ENCODE peak calls at places on chromosome 11, in five cellular contexts. One of them, this sample, is unnamed. For H3K36me3, the result is how much of the 10 kb centered on the place peaks cover.

GRCh38 chr11:118625036-118625690 is 17.7 kb downstream of the PHLDB1 start:
- DNase-seq in IMR-90: no peak
- DNase-seq in mesendoderm: no peak
- DNase-seq in heart left ventricle: no peak
- DNase-seq in fibroblast of lung: no peak
- DNase-seq in this sample: peak

GRCh38 chr11:45444796-45445195 is 158.7 kb upstream of the SYT13 start:
- DNase-seq in IMR-90: no peak
- DNase-seq in mesendoderm: peak
- DNase-seq in heart left ventricle: no peak
- DNase-seq in fibroblast of lung: no peak
- DNase-seq in this sample: no peak

GRCh38 chr11:2675540-2675939 is 24.3 kb downstream of the KCNQ1OT1 start:
- DNase-seq in IMR-90: no peak
- DNase-seq in mesendoderm: no peak
- DNase-seq in heart left ventricle: no peak
- DNase-seq in fibroblast of lung: no peak
- DNase-seq in this sample: peak

GRCh38 chr11:16902979-16903378 is 111.2 kb downstream of the PLEKHA7 start:
- DNase-seq in IMR-90: no peak
- DNase-seq in mesendoderm: no peak
- DNase-seq in heart left ventricle: no peak
- DNase-seq in fibroblast of lung: no peak
- DNase-seq in this sample: no peak

GRCh38 chr11:93738647-93739081 is 2.6 kb downstream of the TAF1D start:
- DNase-seq in IMR-90: no peak
- DNase-seq in mesendoderm: no peak
- DNase-seq in heart left ventricle: no peak
- DNase-seq in fibroblast of lung: no peak
- DNase-seq in this sample: no peak

GRCh38 chr11:17218403-17218802 is 10.6 kb upstream of the PIK3C2A start:
- DNase-seq in IMR-90: no peak
- DNase-seq in mesendoderm: no peak
- DNase-seq in heart left ventricle: no peak
- DNase-seq in fibroblast of lung: no peak
- DNase-seq in this sample: no peak

GRCh38 chr11:45939836-45940235 is 17.4 kb downstream of the LARGE2 start:
- DNase-seq in IMR-90: peak
- DNase-seq in mesendoderm: no peak
- DNase-seq in heart left ventricle: no peak
- DNase-seq in fibroblast of lung: no peak
- DNase-seq in this sample: no peak

GRCh38 chr11:11499300-11499699 is 122.5 kb downstream of the GALNT18 start:
- DNase-seq in IMR-90: no peak
- DNase-seq in mesendoderm: no peak
- DNase-seq in heart left ventricle: no peak
- DNase-seq in fibroblast of lung: no peak
- DNase-seq in this sample: no peak

GRCh38 chr11:28009383-28009782 is 98.6 kb downstream of the KIF18A start:
- DNase-seq in IMR-90: peak
- DNase-seq in mesendoderm: no peak
- DNase-seq in heart left ventricle: no peak
- DNase-seq in fibroblast of lung: peak
- DNase-seq in this sample: no peak

GRCh38 chr11:75558939-75559843 is 2.9 kb upstream of the SERPINH1 start:
- DNase-seq in IMR-90: peak
- DNase-seq in mesendoderm: peak
- DNase-seq in heart left ventricle: peak
- DNase-seq in fibroblast of lung: peak
- DNase-seq in this sample: no peak

GRCh38 chr11:111520565-111520964 is 6.0 kb downstream of the HOATZ start:
- DNase-seq in IMR-90: peak
- DNase-seq in mesendoderm: no peak
- DNase-seq in heart left ventricle: no peak
- DNase-seq in fibroblast of lung: peak
- DNase-seq in this sample: no peak

GRCh38 chr11:20671856-20672546 is 2.6 kb downstream of the NELL1 start:
- DNase-seq in IMR-90: no peak
- DNase-seq in mesendoderm: peak
- DNase-seq in heart left ventricle: no peak
- DNase-seq in fibroblast of lung: no peak
- DNase-seq in this sample: no peak

GRCh38 chr11:20668410-20668809 is 976 bp upstream of the NELL1 start:
- DNase-seq in IMR-90: no peak
- DNase-seq in mesendoderm: no peak
- DNase-seq in heart left ventricle: no peak
- DNase-seq in fibroblast of lung: no peak
- DNase-seq in this sample: no peak

GRCh38 chr11:20669833-20670684 is 673 bp downstream of the NELL1 start:
- DNase-seq in IMR-90: no peak
- DNase-seq in mesendoderm: peak
- DNase-seq in heart left ventricle: no peak
- DNase-seq in fibroblast of lung: no peak
- DNase-seq in this sample: no peak

GRCh38 chr11:20670932-20671403 is 1.6 kb downstream of the NELL1 start:
- DNase-seq in IMR-90: no peak
- DNase-seq in mesendoderm: peak
- DNase-seq in heart left ventricle: no peak
- DNase-seq in fibroblast of lung: no peak
- DNase-seq in this sample: no peak

GRCh38 chr11:20668844-20669832 is at the start of gene NELL1:
- DNase-seq in IMR-90: no peak
- DNase-seq in mesendoderm: peak
- DNase-seq in heart left ventricle: no peak
- DNase-seq in fibroblast of lung: no peak
- DNase-seq in this sample: no peak
- H3K4me3 ChIP-seq in IMR-90: no peak
- H3K4me3 ChIP-seq in mesendoderm: peak
- H3K4me3 ChIP-seq in heart left ventricle: peak
- H3K4me3 ChIP-seq in fibroblast of lung: no peak
- H3K4me3 ChIP-seq in this sample: peak

DNA sequence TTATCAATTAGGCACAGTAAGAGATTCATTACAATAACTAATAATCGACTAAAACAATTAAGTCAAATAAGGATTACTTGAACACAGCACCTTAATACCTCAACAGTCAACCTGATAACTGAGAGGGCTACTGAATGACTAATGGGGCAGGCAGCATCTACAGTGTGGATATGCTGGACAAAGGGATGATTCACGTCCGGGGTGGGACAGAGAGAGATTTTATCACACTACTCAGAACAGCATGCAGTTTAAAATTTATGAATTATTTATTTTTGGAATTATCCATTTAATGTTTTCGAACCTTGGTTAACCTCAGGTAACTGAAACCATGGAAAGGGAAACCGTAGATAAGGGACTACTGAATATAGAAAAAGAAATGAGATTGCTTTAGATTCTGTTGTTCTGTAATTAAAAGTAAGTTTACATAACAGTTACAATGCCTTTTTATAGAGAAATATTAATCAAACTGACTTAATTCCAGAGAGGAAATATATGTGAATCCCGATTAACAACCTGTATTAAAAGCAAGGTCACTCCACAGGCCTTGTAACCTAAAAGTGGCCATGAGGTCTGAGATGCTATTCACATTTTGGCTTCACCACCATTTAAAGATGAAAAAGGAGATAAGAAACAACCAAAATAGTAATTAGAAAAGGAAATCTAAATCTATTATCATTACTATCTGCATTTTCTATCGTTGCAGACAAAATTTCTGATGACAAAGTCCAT is 119.0 kb upstream of the TP53AIP1 start:
- DNase-seq in IMR-90: peak
- DNase-seq in mesendoderm: no peak
- DNase-seq in heart left ventricle: no peak
- DNase-seq in fibroblast of lung: no peak
- DNase-seq in this sample: no peak
- H3K36me3 ChIP-seq in IMR-90: under half
- H3K36me3 ChIP-seq in mesendoderm: under half
- H3K36me3 ChIP-seq in heart left ventricle: under half
- H3K36me3 ChIP-seq in fibroblast of lung: under half
- H3K36me3 ChIP-seq in this sample: under half

GRCh38 chr11:47466201-47466600 is 17.3 kb upstream of the RAPSN start:
- DNase-seq in IMR-90: peak
- DNase-seq in mesendoderm: no peak
- DNase-seq in heart left ventricle: no peak
- DNase-seq in fibroblast of lung: peak
- DNase-seq in this sample: no peak
- H3K27ac ChIP-seq in IMR-90: no peak
- H3K27ac ChIP-seq in mesendoderm: no peak
- H3K27ac ChIP-seq in heart left ventricle: peak
- H3K27ac ChIP-seq in fibroblast of lung: no peak
- H3K27ac ChIP-seq in this sample: no peak

GRCh38 chr11:130427581-130428211 is 713 bp downstream of the ADAMTS8 start:
- DNase-seq in IMR-90: no peak
- DNase-seq in mesendoderm: peak
- DNase-seq in heart left ventricle: no peak
- DNase-seq in fibroblast of lung: peak
- DNase-seq in this sample: peak

GRCh38 chr11:130428271-130428670 is at the start of gene ADAMTS8:
- DNase-seq in IMR-90: no peak
- DNase-seq in mesendoderm: no peak
- DNase-seq in heart left ventricle: peak
- DNase-seq in fibroblast of lung: no peak
- DNase-seq in this sample: no peak

GRCh38 chr11:130429983-130430382 is 1.6 kb upstream of the ADAMTS8 start:
- DNase-seq in IMR-90: no peak
- DNase-seq in mesendoderm: no peak
- DNase-seq in heart left ventricle: no peak
- DNase-seq in fibroblast of lung: no peak
- DNase-seq in this sample: no peak

GRCh38 chr11:130427049-130427388 is 1.4 kb downstream of the ADAMTS8 start:
- DNase-seq in IMR-90: no peak
- DNase-seq in mesendoderm: no peak
- DNase-seq in heart left ventricle: no peak
- DNase-seq in fibroblast of lung: no peak
- DNase-seq in this sample: no peak

GRCh38 chr11:130428692-130429681 is 578 bp upstream of the ADAMTS8 start:
- DNase-seq in IMR-90: no peak
- DNase-seq in mesendoderm: no peak
- DNase-seq in heart left ventricle: no peak
- DNase-seq in fibroblast of lung: peak
- DNase-seq in this sample: no peak
- H3K4me3 ChIP-seq in IMR-90: peak
- H3K4me3 ChIP-seq in mesendoderm: no peak
- H3K4me3 ChIP-seq in heart left ventricle: peak
- H3K4me3 ChIP-seq in fibroblast of lung: peak
- H3K4me3 ChIP-seq in this sample: peak

DNA sequence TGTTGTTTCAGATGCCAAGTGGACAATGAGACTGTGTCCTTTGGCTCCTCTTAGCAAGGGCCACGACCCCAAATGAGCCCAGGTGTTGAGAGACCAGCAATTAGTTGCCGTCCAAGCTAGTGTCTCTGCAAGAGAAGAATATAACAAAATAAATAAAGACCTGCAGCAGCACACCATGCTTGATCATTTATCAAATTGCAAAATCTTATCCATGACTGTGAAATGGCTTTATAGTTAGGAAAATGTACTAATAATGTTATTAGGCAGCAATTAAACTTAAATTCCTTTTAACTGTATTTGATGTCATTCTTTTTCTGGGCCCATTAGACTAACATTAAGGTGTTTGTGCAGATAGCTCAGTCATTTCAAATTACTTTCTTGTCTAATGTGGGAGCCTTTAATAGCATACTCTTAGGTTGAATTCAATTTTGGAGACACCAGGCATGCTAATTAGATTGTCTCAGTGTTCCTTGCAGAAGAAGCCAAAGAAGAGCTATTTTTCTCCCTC is 176.1 kb downstream of the RRAS2 start:
- DNase-seq in IMR-90: no peak
- DNase-seq in mesendoderm: no peak
- DNase-seq in heart left ventricle: no peak
- DNase-seq in fibroblast of lung: no peak
- DNase-seq in this sample: no peak
- H3K36me3 ChIP-seq in IMR-90: under half
- H3K36me3 ChIP-seq in mesendoderm: under half
- H3K36me3 ChIP-seq in heart left ventricle: under half
- H3K36me3 ChIP-seq in fibroblast of lung: under half
- H3K36me3 ChIP-seq in this sample: under half

DNA sequence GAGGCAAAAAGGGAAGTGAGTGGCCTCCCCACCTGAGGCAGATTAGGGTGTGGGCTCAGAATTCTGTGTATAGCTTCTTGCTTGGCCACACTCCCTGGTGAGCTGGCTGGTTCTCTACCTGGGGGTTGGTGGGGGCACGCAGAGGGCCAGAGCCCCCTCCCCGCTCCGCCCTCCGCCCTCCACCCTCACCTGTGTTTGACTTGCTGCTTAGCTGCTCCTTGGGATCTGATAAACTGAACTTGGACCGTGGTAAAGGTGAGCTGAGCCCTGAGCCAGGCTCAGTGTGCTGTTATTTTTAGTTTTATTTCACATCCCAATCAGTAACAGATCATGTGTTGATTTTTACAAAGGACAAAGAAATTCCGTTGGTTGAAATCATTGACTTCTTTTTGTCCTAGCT is 1.9 kb downstream of the OVOL1 start:
- DNase-seq in IMR-90: no peak
- DNase-seq in mesendoderm: no peak
- DNase-seq in heart left ventricle: no peak
- DNase-seq in fibroblast of lung: no peak
- DNase-seq in this sample: no peak
- H3K27ac ChIP-seq in IMR-90: no peak
- H3K27ac ChIP-seq in mesendoderm: no peak
- H3K27ac ChIP-seq in heart left ventricle: no peak
- H3K27ac ChIP-seq in fibroblast of lung: no peak
- H3K27ac ChIP-seq in this sample: no peak

GRCh38 chr11:61973603-61974162 is 6.2 kb upstream of the FTH1 start:
- DNase-seq in IMR-90: no peak
- DNase-seq in mesendoderm: no peak
- DNase-seq in heart left ventricle: no peak
- DNase-seq in fibroblast of lung: no peak
- DNase-seq in this sample: peak
- H3K4me3 ChIP-seq in IMR-90: no peak
- H3K4me3 ChIP-seq in mesendoderm: no peak
- H3K4me3 ChIP-seq in heart left ventricle: no peak
- H3K4me3 ChIP-seq in fibroblast of lung: no peak
- H3K4me3 ChIP-seq in this sample: no peak

GRCh38 chr11:74138021-74138420 is 32.8 kb downstream of the C2CD3 start:
- DNase-seq in IMR-90: peak
- DNase-seq in mesendoderm: no peak
- DNase-seq in heart left ventricle: no peak
- DNase-seq in fibroblast of lung: peak
- DNase-seq in this sample: no peak

GRCh38 chr11:74138572-74138971 is 32.2 kb downstream of the C2CD3 start:
- DNase-seq in IMR-90: peak
- DNase-seq in mesendoderm: peak
- DNase-seq in heart left ventricle: peak
- DNase-seq in fibroblast of lung: peak
- DNase-seq in this sample: no peak

GRCh38 chr11:74134661-74135515 is 35.9 kb downstream of the C2CD3 start:
- DNase-seq in IMR-90: peak
- DNase-seq in mesendoderm: no peak
- DNase-seq in heart left ventricle: no peak
- DNase-seq in fibroblast of lung: peak
- DNase-seq in this sample: no peak

GRCh38 chr11:74135516-74135840 is 35.3 kb downstream of the C2CD3 start:
- DNase-seq in IMR-90: no peak
- DNase-seq in mesendoderm: no peak
- DNase-seq in heart left ventricle: no peak
- DNase-seq in fibroblast of lung: no peak
- DNase-seq in this sample: no peak

GRCh38 chr11:74133416-74133815 is 37.4 kb downstream of the C2CD3 start:
- DNase-seq in IMR-90: no peak
- DNase-seq in mesendoderm: no peak
- DNase-seq in heart left ventricle: no peak
- DNase-seq in fibroblast of lung: no peak
- DNase-seq in this sample: no peak
- H3K36me3 ChIP-seq in IMR-90: under half
- H3K36me3 ChIP-seq in mesendoderm: under half
- H3K36me3 ChIP-seq in heart left ventricle: half or more
- H3K36me3 ChIP-seq in fibroblast of lung: under half
- H3K36me3 ChIP-seq in this sample: under half

This sample was measured in aorta.